ENCODE peak calls at places on chromosomes 7 and 10, in four cellular contexts. One of them, this sample, is unnamed.

GRCh38 chr7:158321936-158322615 is 265.5 kb downstream of the PTPRN2 start:
- DNase-seq in epithelial cell of esophagus: no peak
- DNase-seq in left ventricle myocardium inferior: no peak
- DNase-seq in endothelial cell: no peak
- DNase-seq in this sample: no peak

GRCh38 chr7:108335264-108335918 is 120.8 kb downstream of the NRCAM start:
- DNase-seq in endothelial cell: peak
- DNase-seq in left ventricle myocardium inferior: no peak
- DNase-seq in epithelial cell of esophagus: no peak
- DNase-seq in this sample: peak

GRCh38 chr7:80150621-80151273 is 16.1 kb downstream of the GNAI1 start:
- DNase-seq in left ventricle myocardium inferior: no peak
- DNase-seq in epithelial cell of esophagus: peak
- DNase-seq in endothelial cell: no peak
- DNase-seq in this sample: peak

GRCh38 chr7:127107601-127108007 is 145.1 kb downstream of the GRM8 start:
- DNase-seq in endothelial cell: peak
- DNase-seq in left ventricle myocardium inferior: no peak
- DNase-seq in epithelial cell of esophagus: peak
- DNase-seq in this sample: peak

GRCh38 chr10:70253878-70254765 is 20.9 kb upstream of the PPA1 start:
- DNase-seq in endothelial cell: no peak
- DNase-seq in epithelial cell of esophagus: no peak
- DNase-seq in left ventricle myocardium inferior: no peak
- DNase-seq in this sample: no peak

GRCh38 chr7:72706521-72706920 is 121.5 kb downstream of the TYW1B start:
- DNase-seq in epithelial cell of esophagus: no peak
- DNase-seq in endothelial cell: no peak
- DNase-seq in left ventricle myocardium inferior: no peak
- DNase-seq in this sample: no peak

GRCh38 chr10:21010615-21011014 is 113.5 kb upstream of the NEBL start:
- DNase-seq in endothelial cell: no peak
- DNase-seq in epithelial cell of esophagus: no peak
- DNase-seq in left ventricle myocardium inferior: no peak
- DNase-seq in this sample: no peak

GRCh38 chr7:38215115-38215514 is 37.1 kb downstream of the STARD3NL start:
- DNase-seq in epithelial cell of esophagus: no peak
- DNase-seq in endothelial cell: no peak
- DNase-seq in left ventricle myocardium inferior: no peak
- DNase-seq in this sample: peak

GRCh38 chr10:72332423-72333110 is 22.2 kb downstream of the DNAJB12 start:
- DNase-seq in left ventricle myocardium inferior: no peak
- DNase-seq in epithelial cell of esophagus: no peak
- DNase-seq in endothelial cell: no peak
- DNase-seq in this sample: no peak

GRCh38 chr7:24769014-24769830 is 12.0 kb upstream of the GSDME start:
- DNase-seq in epithelial cell of esophagus: no peak
- DNase-seq in left ventricle myocardium inferior: no peak
- DNase-seq in endothelial cell: no peak
- DNase-seq in this sample: no peak

DNA sequence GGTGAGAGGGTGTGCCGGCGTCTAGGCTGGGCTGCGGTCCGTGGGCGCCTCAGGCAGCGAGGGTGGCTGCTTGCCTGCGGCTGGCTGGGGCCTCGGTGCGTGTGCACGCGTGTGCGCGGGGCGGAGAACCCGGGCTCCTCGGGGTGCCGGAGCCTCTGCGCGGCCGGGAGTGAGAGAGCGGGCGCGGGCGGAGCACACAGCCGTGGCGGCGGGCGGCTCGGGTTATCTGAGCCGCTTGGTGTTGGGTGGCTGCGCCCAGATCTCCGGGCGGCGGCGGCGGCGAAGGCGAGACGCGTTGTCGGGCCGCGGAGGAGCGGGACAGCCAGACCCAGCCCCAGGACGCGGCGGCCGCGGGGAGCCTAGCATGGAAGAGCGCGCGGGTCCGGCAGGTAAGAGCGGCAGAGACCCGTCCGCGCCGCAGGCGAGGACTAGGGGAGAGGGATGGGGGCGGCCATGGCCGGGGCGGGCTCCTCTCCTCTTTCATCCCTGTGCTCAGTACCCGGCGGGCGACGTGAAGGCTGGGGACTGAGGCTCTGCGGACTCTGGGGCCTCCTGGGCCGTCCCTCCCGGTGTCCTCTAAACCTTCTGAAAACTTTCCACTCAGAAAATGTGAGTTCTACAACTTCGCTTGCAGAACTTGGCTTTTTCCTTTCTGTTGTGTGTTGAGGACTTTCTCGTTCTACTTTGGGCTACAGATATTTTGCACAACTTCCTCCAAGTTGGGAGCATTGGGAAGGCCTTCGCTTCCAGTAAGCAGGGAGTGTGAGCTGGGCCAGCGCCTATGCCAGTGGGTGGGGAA is 9.8 kb upstream of the PAX2 start:
- DNase-seq in epithelial cell of esophagus: no peak
- DNase-seq in endothelial cell: no peak
- DNase-seq in left ventricle myocardium inferior: no peak
- DNase-seq in this sample: no peak
- TF ChIP-seq CTCF in epithelial cell of esophagus: no peak
- TF ChIP-seq CTCF in endothelial cell: no peak
- TF ChIP-seq CTCF in left ventricle myocardium inferior: no peak
- TF ChIP-seq CTCF in this sample: no peak

DNA sequence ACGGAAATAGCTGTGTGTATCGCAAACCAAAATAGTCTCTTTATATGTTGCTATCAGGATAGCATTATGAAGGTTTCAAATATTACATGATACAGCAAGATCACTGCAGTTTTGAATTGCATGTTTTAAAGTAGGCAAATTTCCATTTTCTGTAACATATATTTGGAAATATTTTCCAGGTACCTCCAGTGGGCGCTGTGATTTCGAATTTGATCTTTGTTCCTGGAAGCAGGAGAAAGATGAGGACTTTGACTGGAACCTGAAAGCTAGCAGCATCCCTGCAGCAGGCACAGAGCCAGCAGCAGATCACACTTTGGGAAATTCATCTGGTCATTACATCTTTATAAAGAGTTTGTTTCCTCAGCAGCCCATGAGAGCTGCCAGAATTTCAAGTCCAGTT is 299.0 kb downstream of the MALRD1 start:
- DNase-seq in epithelial cell of esophagus: peak
- DNase-seq in endothelial cell: peak
- DNase-seq in left ventricle myocardium inferior: no peak
- DNase-seq in this sample: peak
- TF ChIP-seq CTCF in epithelial cell of esophagus: peak
- TF ChIP-seq CTCF in endothelial cell: no peak
- TF ChIP-seq CTCF in left ventricle myocardium inferior: no peak
- TF ChIP-seq CTCF in this sample: no peak

DNA sequence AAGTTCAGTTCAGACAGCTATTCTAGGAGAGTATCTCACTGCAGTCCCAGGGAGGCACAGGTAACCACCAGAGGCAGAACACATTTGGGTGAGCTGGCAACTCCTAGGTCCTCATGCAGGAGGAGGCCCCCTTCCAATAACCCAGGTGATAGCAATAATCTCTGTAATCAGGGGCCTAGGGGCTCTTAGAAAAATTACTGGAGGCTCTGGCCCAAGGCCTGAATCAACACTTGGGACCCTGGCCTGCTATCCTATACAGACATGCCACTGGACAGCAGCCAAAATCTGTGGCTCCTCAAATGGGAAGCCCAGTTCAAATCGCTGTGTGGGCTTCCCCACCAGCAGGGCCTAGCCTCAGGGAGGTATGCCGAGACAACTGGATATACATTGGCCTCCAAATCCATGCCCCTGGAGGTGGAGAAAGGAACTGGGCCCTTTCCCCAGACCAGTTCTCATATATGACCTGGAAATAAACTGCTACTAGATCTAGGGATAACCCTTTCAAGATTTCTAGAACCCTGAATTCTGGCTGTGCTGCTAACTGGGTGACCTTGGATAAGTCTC is 1.6 kb downstream of the AVPI1 start:
- DNase-seq in epithelial cell of esophagus: peak
- DNase-seq in endothelial cell: peak
- DNase-seq in left ventricle myocardium inferior: no peak
- DNase-seq in this sample: peak
- TF ChIP-seq CTCF in epithelial cell of esophagus: peak
- TF ChIP-seq CTCF in endothelial cell: peak
- TF ChIP-seq CTCF in left ventricle myocardium inferior: peak
- TF ChIP-seq CTCF in this sample: peak

GRCh38 chr7:117459735-117460134 is 20.1 kb upstream of the CFTR start:
- DNase-seq in epithelial cell of esophagus: no peak
- DNase-seq in endothelial cell: no peak
- DNase-seq in left ventricle myocardium inferior: no peak
- DNase-seq in this sample: no peak

GRCh38 chr7:117458977-117459583 is 20.7 kb upstream of the CFTR start:
- DNase-seq in left ventricle myocardium inferior: no peak
- DNase-seq in endothelial cell: no peak
- DNase-seq in epithelial cell of esophagus: peak
- DNase-seq in this sample: peak
- TF ChIP-seq CTCF in left ventricle myocardium inferior: peak
- TF ChIP-seq CTCF in endothelial cell: peak
- TF ChIP-seq CTCF in epithelial cell of esophagus: peak
- TF ChIP-seq CTCF in this sample: peak

DNA sequence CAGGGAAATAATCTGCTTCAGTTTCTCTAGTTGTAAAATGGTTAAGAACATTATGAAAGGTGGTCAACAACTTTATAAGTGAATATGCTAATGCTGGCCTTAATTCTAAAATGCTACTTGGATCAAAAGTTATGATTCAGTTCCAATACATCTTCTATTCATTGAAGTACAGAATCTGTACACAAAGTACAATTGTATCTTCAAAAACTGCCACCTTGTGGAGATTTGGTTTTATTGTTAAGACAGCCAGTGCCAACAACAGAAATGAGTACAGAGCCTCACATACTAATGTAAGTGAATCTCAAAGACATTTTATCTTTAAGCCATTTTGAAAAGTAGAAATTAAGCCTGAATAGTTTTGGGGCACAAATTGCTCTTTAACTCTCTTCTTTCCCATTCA is 194.0 kb downstream of the CFTR start:
- DNase-seq in left ventricle myocardium inferior: no peak
- DNase-seq in epithelial cell of esophagus: peak
- DNase-seq in endothelial cell: no peak
- DNase-seq in this sample: peak
- TF ChIP-seq CTCF in left ventricle myocardium inferior: peak
- TF ChIP-seq CTCF in epithelial cell of esophagus: peak
- TF ChIP-seq CTCF in endothelial cell: no peak
- TF ChIP-seq CTCF in this sample: peak

DNA sequence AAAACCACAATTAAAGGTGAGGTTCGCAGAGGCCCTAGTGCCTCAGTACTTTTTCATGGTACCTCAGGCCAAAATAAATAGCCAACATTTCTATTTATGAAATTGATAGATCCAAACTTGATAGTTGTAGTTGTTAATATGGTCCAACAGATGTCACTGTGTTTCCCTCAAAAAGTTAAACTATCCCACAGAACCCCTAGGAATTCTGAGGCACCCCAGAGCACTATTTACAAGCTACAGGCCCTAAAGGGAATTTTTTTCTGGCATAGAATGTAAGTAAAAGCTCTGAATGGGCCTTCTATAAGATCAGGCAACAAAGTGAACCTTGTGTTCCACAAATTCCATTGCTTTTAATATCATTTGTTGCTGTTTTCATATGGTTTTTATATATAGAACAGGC is 3.8 kb upstream of the ARL4A start:
- DNase-seq in epithelial cell of esophagus: peak
- DNase-seq in endothelial cell: no peak
- DNase-seq in left ventricle myocardium inferior: no peak
- DNase-seq in this sample: no peak
- TF ChIP-seq CTCF in epithelial cell of esophagus: peak
- TF ChIP-seq CTCF in endothelial cell: peak
- TF ChIP-seq CTCF in left ventricle myocardium inferior: peak
- TF ChIP-seq CTCF in this sample: peak